ENCODE peak calls at places on chromosomes 11 and 22, in four cellular contexts. K, I, S and N are unnamed samples.

GRCh38 chr11:44208976-44209603 is 100.8 kb downstream of the ALX4 start:
- DNase-seq in I (peak), K (no peak), S (no peak), N (no peak)

GRCh38 chr22:17842386-17842785 is 68.1 kb upstream of the BID start:
- DNase-seq in K (no peak), I (no peak), S (peak), N (no peak)

GRCh38 chr11:121929581-121929980 is 186.4 kb downstream of the BLID start:
- DNase-seq in S (peak), K (peak), I (peak), N (peak)

GRCh38 chr11:61061081-61061826 is 41.0 kb upstream of the CD5 start:
- DNase-seq in S (peak), K (no peak), I (peak), N (no peak)

GRCh38 chr11:65254724-65255123 is 7.0 kb upstream of the POLA2 start:
- DNase-seq in S (no peak), K (no peak), I (peak), N (no peak)

GRCh38 chr11:128624269-128625170 is 37.2 kb upstream of the ETS1 start:
- DNase-seq in I (no peak), S (peak), K (no peak), N (no peak)

GRCh38 chr11:19660076-19660475 is 52.6 kb upstream of the NAV2 start:
- DNase-seq in K (peak), S (peak), I (peak), N (peak)

GRCh38 chr11:65903068-65903481 is 2.9 kb upstream of the FOSL1 start:
- DNase-seq in I (peak), K (peak), S (peak), N (peak)

GRCh38 chr22:30876221-30876751 is 92.3 kb downstream of the MORC2 start:
- DNase-seq in S (no peak), K (no peak), I (no peak), N (no peak)

GRCh38 chr11:11931461-11932055 is 76.9 kb downstream of the DKK3 start:
- DNase-seq in I (peak), S (peak), K (peak), N (peak)

GRCh38 chr22:36367479-36367878 is 20.3 kb downstream of the MYH9 start:
- DNase-seq in K (no peak), I (no peak), S (no peak), N (no peak)

GRCh38 chr22:46737105-46737975 is 712 bp downstream of the CERK start:
- DNase-seq in K (peak), I (peak), S (no peak), N (peak)

GRCh38 chr11:95078526-95078925 is 11.1 kb upstream of the ENDOD1 start:
- DNase-seq in S (peak), I (no peak), K (no peak), N (no peak)

GRCh38 chr11:1232328-1233321 is 9.8 kb downstream of the MUC5B start:
- DNase-seq in K (no peak), S (no peak), I (no peak), N (no peak)